ENCODE peak calls at places on chromosome X, in five cellular contexts. L is adrenal gland; V is CD8-positive, alpha-beta T cell; G is breast epithelium; I is sigmoid colon. D is an unnamed sample.
A peak's percentile ranks its signal among the peaks of the same experiment; 100 is the strongest.

GRCh38 chrX:121755541-121755940 is 708.1 kb downstream of the GLUD2 start:
- DNase-seq in L (no peak), V (no peak), G (no peak), I (no peak), D (no peak)

GRCh38 chrX:39854772-39855747 is 242.7 kb downstream of the BCOR start:
- DNase-seq in L (no peak), V (peak; percentile 47), G (no peak), I (no peak), D (peak; percentile 70)

GRCh38 chrX:72238721-72239475 is at the start of gene ERCC6L:
- DNase-seq in L (peak; percentile 84), V (peak; percentile 66), G (peak; percentile 81), I (peak; percentile 92), D (peak; percentile 70)

GRCh38 chrX:148380107-148380506 is 120.3 kb upstream of the AFF2 start:
- DNase-seq in L (no peak), V (no peak), G (no peak), I (no peak), D (no peak)

GRCh38 chrX:16832301-16832700 is 37.9 kb downstream of the RBBP7 start:
- DNase-seq in L (no peak), V (no peak), G (no peak), I (no peak), D (no peak)

GRCh38 chrX:154355094-154355775 is 19.2 kb downstream of the FLNA start:
- DNase-seq in L (no peak), V (no peak), G (no peak), I (no peak), D (no peak)

GRCh38 chrX:87813566-87813965 is 296.0 kb downstream of the KLHL4 start:
- DNase-seq in L (no peak), V (no peak), G (no peak), I (no peak), D (no peak)

GRCh38 chrX:72048515-72049455 is 82.9 kb downstream of the RTL5 start:
- DNase-seq in L (no peak), V (no peak), G (no peak), I (peak; percentile 7), D (no peak)

GRCh38 chrX:101482296-101482695 is 3.0 kb upstream of the ARMCX4 start:
- DNase-seq in L (no peak), V (no peak), G (no peak), I (no peak), D (no peak)

GRCh38 chrX:133984857-133985163 is 584 bp downstream of the GPC3 start:
- DNase-seq in L (no peak), V (no peak), G (no peak), I (no peak), D (no peak)

GRCh38 chrX:102155806-102156179 is at the start of gene BEX5:
- DNase-seq in L (peak; percentile 64), V (peak; percentile 20), G (no peak), I (peak; percentile 78), D (peak; percentile 50)

GRCh38 chrX:10501606-10502005 is 118.8 kb downstream of the MID1 start:
- DNase-seq in L (no peak), V (no peak), G (no peak), I (no peak), D (no peak)

GRCh38 chrX:70128071-70128470 is 5.2 kb upstream of the IGBP1 start:
- DNase-seq in L (no peak), V (no peak), G (no peak), I (no peak), D (no peak)

DNA sequence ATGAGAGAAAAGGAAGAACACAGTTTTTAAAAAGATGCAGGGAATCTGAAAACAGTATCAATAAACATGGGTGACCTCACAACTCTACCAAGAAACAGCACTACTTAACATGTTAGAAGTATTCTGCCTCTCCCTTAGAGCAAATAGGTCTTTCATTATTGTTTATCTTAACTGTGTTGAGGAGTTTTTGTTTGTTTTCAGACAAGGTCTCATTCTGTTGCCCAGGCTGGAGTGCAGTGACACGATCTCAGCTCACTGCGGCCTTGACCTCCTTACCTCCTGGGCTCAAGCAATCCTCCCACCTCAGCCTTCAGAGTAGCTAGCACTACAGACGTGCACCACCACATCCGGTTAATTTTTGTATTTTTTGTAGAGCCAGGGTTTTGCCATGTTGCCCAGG is 165.3 kb upstream of the PRDX4 start:
- DNase-seq in L (no peak), V (no peak), G (no peak), I (no peak), D (no peak)
- H3K27me3 ChIP-seq in L (no peaks in the 10 kb centered on the region), V (no peaks in the 10 kb centered on the region), G (no peaks in the 10 kb centered on the region), I (no peaks in the 10 kb centered on the region), D (no peaks in the 10 kb centered on the region)

DNA sequence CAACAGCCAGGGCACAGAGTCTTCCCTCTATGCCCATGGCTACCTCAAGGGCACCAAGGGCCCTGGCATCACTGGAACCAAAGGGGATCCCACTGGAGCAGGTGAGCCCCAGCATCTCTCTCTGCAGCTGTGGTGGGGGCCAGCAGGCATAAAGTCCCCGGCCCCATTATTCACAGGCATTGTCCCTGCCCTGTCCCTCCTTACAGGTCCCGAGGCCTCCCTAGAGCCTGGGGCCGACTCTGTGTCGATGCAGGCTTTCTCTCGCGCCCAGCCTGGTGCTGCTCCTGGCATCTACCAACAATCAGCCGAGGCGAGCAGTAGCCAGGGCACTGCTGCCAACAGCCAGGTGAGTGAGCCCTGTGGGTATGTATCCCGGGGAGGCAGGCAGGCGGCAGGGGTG is 12.3 kb upstream of the UBA1 start:
- DNase-seq in L (no peak), V (no peak), G (no peak), I (no peak), D (no peak)
- H3K36me3 ChIP-seq in L (peaks cover 76% of the 10 kb centered on the region), V (peaks cover 24% of the 10 kb centered on the region), G (no peaks in the 10 kb centered on the region), I (peaks cover 5% of the 10 kb centered on the region), D (peaks cover 54% of the 10 kb centered on the region)

DNA sequence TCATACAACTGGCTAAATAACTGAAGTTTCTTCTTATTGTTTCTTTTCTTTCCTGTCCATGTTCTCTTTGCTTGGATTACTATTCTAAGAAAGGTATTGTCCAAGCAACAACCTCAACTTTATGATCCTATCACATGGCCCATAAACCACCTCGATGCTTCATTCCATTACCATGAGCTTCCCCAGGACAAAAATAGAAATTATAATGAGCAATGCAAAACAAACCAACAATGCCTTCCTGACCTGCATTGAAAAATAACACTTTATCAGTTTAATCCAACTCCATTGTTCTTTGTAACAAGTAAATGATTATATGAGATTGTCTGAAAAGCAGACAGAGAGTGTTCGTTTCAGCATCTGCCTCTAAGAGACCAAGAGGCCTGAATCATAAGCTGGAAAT is 148.8 kb downstream of the HS6ST2 start:
- DNase-seq in L (no peak), V (no peak), G (no peak), I (no peak), D (no peak)
- H3K27me3 ChIP-seq in L (peaks cover 8% of the 10 kb centered on the region), V (no peaks in the 10 kb centered on the region), G (peaks cover 18% of the 10 kb centered on the region), I (no peaks in the 10 kb centered on the region), D (no peaks in the 10 kb centered on the region)

DNA sequence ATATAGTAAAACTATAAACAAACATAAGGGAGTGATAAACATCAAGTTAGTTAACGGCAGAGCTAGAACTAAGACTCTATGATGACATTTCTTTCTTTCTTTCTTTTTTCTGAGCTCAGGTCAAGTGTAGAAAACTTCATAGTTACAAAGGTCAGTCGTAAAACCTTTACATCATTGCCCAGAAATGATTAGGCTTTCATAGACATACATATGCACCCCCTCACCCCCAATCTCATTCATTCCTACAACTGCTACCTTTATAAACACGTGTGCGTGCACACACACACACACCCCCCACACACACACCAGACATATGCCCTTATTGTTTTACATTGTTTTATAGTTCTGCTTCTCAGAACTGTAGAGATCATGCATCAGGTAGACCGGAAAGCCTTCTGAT is 5.7 kb downstream of the EIF1AX start:
- DNase-seq in L (no peak), V (no peak), G (no peak), I (no peak), D (no peak)
- H3K36me3 ChIP-seq in L (peaks cover 63% of the 10 kb centered on the region), V (peaks cover 16% of the 10 kb centered on the region), G (no peaks in the 10 kb centered on the region), I (no peaks in the 10 kb centered on the region), D (peaks cover 33% of the 10 kb centered on the region)

GRCh38 chrX:139883984-139884383 is 48.9 kb downstream of the ATP11C start:
- DNase-seq in L (no peak), V (no peak), G (no peak), I (no peak), D (no peak)
- H3K27me3 ChIP-seq in L (no peaks in the 10 kb centered on the region), V (no peaks in the 10 kb centered on the region), G (no peaks in the 10 kb centered on the region), I (no peaks in the 10 kb centered on the region), D (no peaks in the 10 kb centered on the region)

DNA sequence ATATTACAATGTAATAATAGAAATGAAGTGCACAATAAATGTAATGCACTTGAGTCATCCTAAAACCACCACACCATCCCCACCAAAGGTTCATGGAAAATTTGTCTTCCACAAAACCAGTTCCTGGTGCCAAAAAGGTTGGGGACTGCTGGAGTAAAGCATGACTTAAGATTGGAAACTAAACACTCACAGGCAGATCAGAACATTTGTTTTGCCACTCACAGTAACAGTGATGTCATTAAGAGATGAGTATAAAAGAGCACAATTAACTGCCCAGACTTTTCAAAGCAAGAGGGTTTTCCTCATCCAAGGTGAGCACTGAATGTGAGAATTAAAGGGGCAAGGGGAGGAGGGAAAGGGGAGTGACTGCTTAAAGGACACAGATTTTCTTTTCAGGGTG is 35.6 kb downstream of the MAP7D3 start:
- DNase-seq in L (no peak), V (no peak), G (no peak), I (no peak), D (no peak)
- H3K36me3 ChIP-seq in L (no peaks in the 10 kb centered on the region), V (no peaks in the 10 kb centered on the region), G (no peaks in the 10 kb centered on the region), I (no peaks in the 10 kb centered on the region), D (no peaks in the 10 kb centered on the region)

DNA sequence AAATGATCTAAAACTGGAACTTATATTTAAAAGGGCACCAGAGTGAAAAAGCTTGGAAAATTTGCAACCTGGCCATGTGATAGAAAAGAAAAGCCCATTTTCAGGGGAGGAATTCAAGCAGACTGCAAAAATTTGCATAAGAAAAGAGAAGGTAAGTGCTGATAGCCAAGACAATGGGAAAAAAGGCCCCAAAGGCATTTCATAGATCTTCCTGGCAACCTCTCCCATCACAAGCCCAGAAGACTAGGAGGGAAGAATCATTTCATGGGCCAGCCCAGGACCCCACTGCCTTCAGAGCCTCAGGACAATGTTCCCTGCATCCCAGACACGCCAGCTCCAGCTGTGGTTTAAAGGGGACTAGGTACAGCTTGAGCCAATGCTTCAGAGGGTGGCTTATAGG is 887.3 kb upstream of the DIAPH2 start:
- DNase-seq in L (no peak), V (no peak), G (no peak), I (no peak), D (no peak)
- H3K27me3 ChIP-seq in L (peaks cover 9% of the 10 kb centered on the region), V (no peaks in the 10 kb centered on the region), G (peaks cover 30% of the 10 kb centered on the region), I (no peaks in the 10 kb centered on the region), D (no peaks in the 10 kb centered on the region)

GRCh38 chrX:7330551-7330950 is 182.6 kb upstream of the PUDP start:
- DNase-seq in L (no peak), V (no peak), G (no peak), I (no peak), D (no peak)

GRCh38 chrX:7334253-7334935 is 186.4 kb upstream of the PUDP start:
- DNase-seq in L (no peak), V (no peak), G (no peak), I (no peak), D (no peak)

DNA sequence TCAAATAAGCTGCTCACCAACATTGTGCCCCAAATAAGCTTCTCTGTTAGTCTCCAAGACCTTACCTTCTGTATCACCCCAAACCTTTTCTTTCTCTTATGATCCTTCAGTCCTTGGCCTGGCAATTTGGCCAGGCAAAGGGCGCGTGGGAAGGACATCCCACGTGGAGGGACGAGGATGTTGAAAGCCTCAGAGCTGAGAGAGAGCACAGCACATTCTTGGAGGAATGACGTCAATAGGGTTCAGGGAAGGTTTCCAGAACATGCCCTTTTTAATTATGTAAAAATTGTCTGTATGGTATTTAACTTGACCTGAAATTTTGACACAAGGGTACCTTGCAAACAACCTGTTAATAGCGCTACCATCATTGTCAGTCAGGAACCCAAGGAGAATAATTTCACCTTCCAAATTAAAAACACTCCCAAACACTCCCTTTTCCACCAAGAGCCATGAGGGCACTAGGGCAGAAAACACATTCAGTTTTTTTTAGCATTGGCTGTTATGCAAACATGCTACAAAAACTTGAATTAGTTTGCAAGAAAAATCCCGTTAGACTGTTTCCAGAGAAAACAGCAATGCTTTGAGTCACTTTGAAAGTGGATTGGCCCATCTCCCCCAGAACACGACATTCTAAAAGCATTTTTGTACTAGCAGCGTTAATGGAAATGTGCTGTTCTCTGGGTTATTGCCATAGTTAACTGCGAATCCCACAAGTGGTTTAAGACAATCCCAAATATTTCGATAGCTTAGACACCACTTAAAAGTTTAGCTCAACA is 183.2 kb upstream of the PUDP start:
- DNase-seq in L (peak; percentile 19), V (no peak), G (no peak), I (no peak), D (no peak)
- H3K36me3 ChIP-seq in L (no peaks in the 10 kb centered on the region), V (no peaks in the 10 kb centered on the region), G (no peaks in the 10 kb centered on the region), I (no peaks in the 10 kb centered on the region), D (no peaks in the 10 kb centered on the region)

D was measured in effector memory CD4-positive, alpha-beta T cell.